ENCODE peak calls at places on chromosomes 4 and X, in six cellular contexts. U, Z, G, X, K and D are unnamed samples.

GRCh38 chr4:183571350-183572076 is 66.7 kb downstream of the ING2 start:
- DNase-seq in U (no peak), Z (no peak), G (no peak), X (peak), K (no peak), D (no peak)

GRCh38 chrX:108736509-108737479 is at the start of gene IRS4:
- DNase-seq in U (no peak), Z (peak), G (peak), X (no peak), K (no peak), D (no peak)

GRCh38 chrX:1389181-1389992 is 2.5 kb downstream of the SLC25A6 start:
- DNase-seq in U (no peak), Z (no peak), G (no peak), X (no peak), K (no peak), D (no peak)

GRCh38 chrX:16826207-16826606 is 39.9 kb downstream of the TXLNG start:
- DNase-seq in U (no peak), Z (peak), G (no peak), X (peak), K (peak), D (no peak)

GRCh38 chrX:46407753-46408130 is 137.5 kb downstream of the ZNF674 start:
- DNase-seq in U (no peak), Z (no peak), G (no peak), X (no peak), K (no peak), D (no peak)

GRCh38 chrX:107563851-107564250 is 64.5 kb upstream of the PRPS1 start:
- DNase-seq in U (no peak), Z (no peak), G (peak), X (peak), K (no peak), D (no peak)

GRCh38 chr4:111992604-111993151 is 152.6 kb upstream of the FAM241A start:
- DNase-seq in U (no peak), Z (no peak), G (no peak), X (no peak), K (no peak), D (no peak)

GRCh38 chr4:119103263-119103662 is 32.4 kb upstream of the MYOZ2 start:
- DNase-seq in U (no peak), Z (peak), G (no peak), X (no peak), K (no peak), D (no peak)

GRCh38 chrX:97672138-97672537 is 788.4 kb downstream of the RPA4 start:
- DNase-seq in U (no peak), Z (no peak), G (peak), X (no peak), K (no peak), D (no peak)

GRCh38 chr4:137694138-137694537 is 161.8 kb upstream of the PCDH18 start:
- DNase-seq in U (no peak), Z (no peak), G (no peak), X (no peak), K (no peak), D (no peak)

GRCh38 chr4:66577922-66578321 is 907.6 kb upstream of the EPHA5 start:
- DNase-seq in U (no peak), Z (no peak), G (no peak), X (peak), K (no peak), D (no peak)